ENCODE peak calls at places on chromosomes 11 and 22, in eight cellular contexts. One of them, this sample, is unnamed.

GRCh38 chr22:29030618-29031235 is 30.9 kb downstream of the C22orf31 start:
- DNase-seq in stomach: peak
- DNase-seq in K562: peak
- DNase-seq in GM12892: no peak
- DNase-seq in transverse colon: peak
- DNase-seq in HCT116: peak
- DNase-seq in breast epithelium: peak
- DNase-seq in spleen: peak
- DNase-seq in this sample: no peak

GRCh38 chr11:119533931-119534694 is 111.1 kb upstream of the THY1 start:
- DNase-seq in stomach: peak
- DNase-seq in K562: peak
- DNase-seq in GM12892: peak
- DNase-seq in transverse colon: peak
- DNase-seq in HCT116: peak
- DNase-seq in breast epithelium: peak
- DNase-seq in spleen: peak
- DNase-seq in this sample: peak

GRCh38 chr11:94131363-94132115 is 2.9 kb downstream of the PANX1 start:
- DNase-seq in stomach: no peak
- DNase-seq in K562: peak
- DNase-seq in GM12892: no peak
- DNase-seq in transverse colon: no peak
- DNase-seq in HCT116: no peak
- DNase-seq in breast epithelium: no peak
- DNase-seq in spleen: no peak
- DNase-seq in this sample: no peak

GRCh38 chr22:19878461-19879247 is 24.0 kb upstream of the GNB1L start:
- DNase-seq in stomach: no peak
- DNase-seq in K562: no peak
- DNase-seq in GM12892: no peak
- DNase-seq in transverse colon: no peak
- DNase-seq in HCT116: no peak
- DNase-seq in breast epithelium: no peak
- DNase-seq in spleen: peak
- DNase-seq in this sample: peak

GRCh38 chr11:62267050-62267449 is 2.9 kb upstream of the SCGB2A2 start:
- DNase-seq in stomach: no peak
- DNase-seq in K562: no peak
- DNase-seq in GM12892: no peak
- DNase-seq in transverse colon: no peak
- DNase-seq in HCT116: no peak
- DNase-seq in breast epithelium: no peak
- DNase-seq in spleen: no peak
- DNase-seq in this sample: no peak

GRCh38 chr11:123438191-123438627 is 8.1 kb downstream of the GRAMD1B start:
- DNase-seq in stomach: no peak
- DNase-seq in K562: no peak
- DNase-seq in GM12892: no peak
- DNase-seq in transverse colon: no peak
- DNase-seq in HCT116: no peak
- DNase-seq in breast epithelium: no peak
- DNase-seq in spleen: no peak
- DNase-seq in this sample: no peak

GRCh38 chr11:96015911-96016565 is 92.1 kb upstream of the MTMR2 start:
- DNase-seq in stomach: no peak
- DNase-seq in K562: no peak
- DNase-seq in GM12892: no peak
- DNase-seq in transverse colon: no peak
- DNase-seq in HCT116: no peak
- DNase-seq in breast epithelium: no peak
- DNase-seq in spleen: no peak
- DNase-seq in this sample: no peak

GRCh38 chr11:126628790-126629621 is 273.5 kb downstream of the ST3GAL4 start:
- DNase-seq in stomach: no peak
- DNase-seq in K562: no peak
- DNase-seq in GM12892: no peak
- DNase-seq in transverse colon: no peak
- DNase-seq in HCT116: no peak
- DNase-seq in breast epithelium: no peak
- DNase-seq in spleen: no peak
- DNase-seq in this sample: no peak

GRCh38 chr11:32497951-32498350 is 62.6 kb upstream of the WT1 start:
- DNase-seq in stomach: peak
- DNase-seq in K562: no peak
- DNase-seq in GM12892: no peak
- DNase-seq in transverse colon: no peak
- DNase-seq in HCT116: no peak
- DNase-seq in breast epithelium: no peak
- DNase-seq in spleen: no peak
- DNase-seq in this sample: no peak

GRCh38 chr11:8717876-8718753 is 35.5 kb downstream of the RPL27A start:
- DNase-seq in stomach: peak
- DNase-seq in K562: no peak
- DNase-seq in GM12892: no peak
- DNase-seq in transverse colon: peak
- DNase-seq in HCT116: no peak
- DNase-seq in breast epithelium: peak
- DNase-seq in spleen: no peak
- DNase-seq in this sample: peak

GRCh38 chr22:50015451-50016307 is 3.1 kb upstream of the IL17REL start:
- DNase-seq in stomach: no peak
- DNase-seq in K562: no peak
- DNase-seq in GM12892: peak
- DNase-seq in transverse colon: peak
- DNase-seq in HCT116: no peak
- DNase-seq in breast epithelium: no peak
- DNase-seq in spleen: peak
- DNase-seq in this sample: peak

GRCh38 chr22:20424937-20425587 is 12.6 kb downstream of the SCARF2 start:
- DNase-seq in stomach: no peak
- DNase-seq in K562: no peak
- DNase-seq in GM12892: no peak
- DNase-seq in transverse colon: no peak
- DNase-seq in HCT116: no peak
- DNase-seq in breast epithelium: no peak
- DNase-seq in spleen: peak
- DNase-seq in this sample: no peak

GRCh38 chr11:73376168-73376802 is at the start of gene RELT:
- DNase-seq in stomach: peak
- DNase-seq in K562: peak
- DNase-seq in GM12892: peak
- DNase-seq in transverse colon: peak
- DNase-seq in HCT116: peak
- DNase-seq in breast epithelium: peak
- DNase-seq in spleen: peak
- DNase-seq in this sample: peak
- TF ChIP-seq POLR2A in stomach: no peak
- TF ChIP-seq POLR2A in K562: peak
- TF ChIP-seq POLR2A in GM12892: peak
- TF ChIP-seq POLR2A in transverse colon: peak
- TF ChIP-seq POLR2A in HCT116: peak
- TF ChIP-seq POLR2A in breast epithelium: no peak
- TF ChIP-seq POLR2A in spleen: peak
- TF ChIP-seq POLR2A in this sample: peak

GRCh38 chr11:13923716-13924650 is 38.5 kb upstream of the SPON1 start:
- DNase-seq in stomach: no peak
- DNase-seq in K562: no peak
- DNase-seq in GM12892: no peak
- DNase-seq in transverse colon: no peak
- DNase-seq in HCT116: peak
- DNase-seq in breast epithelium: no peak
- DNase-seq in spleen: no peak
- DNase-seq in this sample: no peak
- TF ChIP-seq POLR2AphosphoS5 in stomach: no peak
- TF ChIP-seq POLR2AphosphoS5 in K562: no peak
- TF ChIP-seq POLR2AphosphoS5 in GM12892: no peak
- TF ChIP-seq POLR2AphosphoS5 in transverse colon: no peak
- TF ChIP-seq POLR2AphosphoS5 in HCT116: peak
- TF ChIP-seq POLR2AphosphoS5 in breast epithelium: no peak
- TF ChIP-seq POLR2AphosphoS5 in spleen: no peak
- TF ChIP-seq POLR2AphosphoS5 in this sample: no peak

GRCh38 chr22:31579835-31580242 is 82.2 kb downstream of the PISD start:
- DNase-seq in stomach: no peak
- DNase-seq in K562: no peak
- DNase-seq in GM12892: no peak
- DNase-seq in transverse colon: no peak
- DNase-seq in HCT116: no peak
- DNase-seq in breast epithelium: no peak
- DNase-seq in spleen: no peak
- DNase-seq in this sample: no peak
- TF ChIP-seq POLR2A in stomach: no peak
- TF ChIP-seq POLR2A in K562: no peak
- TF ChIP-seq POLR2A in GM12892: no peak
- TF ChIP-seq POLR2A in transverse colon: no peak
- TF ChIP-seq POLR2A in HCT116: no peak
- TF ChIP-seq POLR2A in breast epithelium: no peak
- TF ChIP-seq POLR2A in spleen: no peak
- TF ChIP-seq POLR2A in this sample: no peak

GRCh38 chr22:48654492-48654891 is 1173.2 kb downstream of the BRD1 start:
- DNase-seq in stomach: no peak
- DNase-seq in K562: no peak
- DNase-seq in GM12892: no peak
- DNase-seq in transverse colon: no peak
- DNase-seq in HCT116: no peak
- DNase-seq in breast epithelium: no peak
- DNase-seq in spleen: no peak
- DNase-seq in this sample: no peak
- TF ChIP-seq POLR2AphosphoS5 in stomach: no peak
- TF ChIP-seq POLR2AphosphoS5 in K562: no peak
- TF ChIP-seq POLR2AphosphoS5 in GM12892: no peak
- TF ChIP-seq POLR2AphosphoS5 in transverse colon: no peak
- TF ChIP-seq POLR2AphosphoS5 in HCT116: no peak
- TF ChIP-seq POLR2AphosphoS5 in breast epithelium: no peak
- TF ChIP-seq POLR2AphosphoS5 in spleen: no peak
- TF ChIP-seq POLR2AphosphoS5 in this sample: no peak

GRCh38 chr11:117017456-117017855 is 80.8 kb downstream of the SIK3 start:
- DNase-seq in stomach: no peak
- DNase-seq in K562: no peak
- DNase-seq in GM12892: no peak
- DNase-seq in transverse colon: no peak
- DNase-seq in HCT116: no peak
- DNase-seq in breast epithelium: no peak
- DNase-seq in spleen: no peak
- DNase-seq in this sample: no peak

GRCh38 chr11:117020873-117021564 is 77.2 kb downstream of the SIK3 start:
- DNase-seq in stomach: no peak
- DNase-seq in K562: peak
- DNase-seq in GM12892: no peak
- DNase-seq in transverse colon: no peak
- DNase-seq in HCT116: no peak
- DNase-seq in breast epithelium: no peak
- DNase-seq in spleen: no peak
- DNase-seq in this sample: no peak

GRCh38 chr11:117020287-117020686 is 77.9 kb downstream of the SIK3 start:
- DNase-seq in stomach: no peak
- DNase-seq in K562: peak
- DNase-seq in GM12892: no peak
- DNase-seq in transverse colon: peak
- DNase-seq in HCT116: no peak
- DNase-seq in breast epithelium: no peak
- DNase-seq in spleen: no peak
- DNase-seq in this sample: no peak

GRCh38 chr11:117022526-117022925 is 75.7 kb downstream of the SIK3 start:
- DNase-seq in stomach: no peak
- DNase-seq in K562: no peak
- DNase-seq in GM12892: no peak
- DNase-seq in transverse colon: no peak
- DNase-seq in HCT116: no peak
- DNase-seq in breast epithelium: no peak
- DNase-seq in spleen: no peak
- DNase-seq in this sample: no peak

DNA sequence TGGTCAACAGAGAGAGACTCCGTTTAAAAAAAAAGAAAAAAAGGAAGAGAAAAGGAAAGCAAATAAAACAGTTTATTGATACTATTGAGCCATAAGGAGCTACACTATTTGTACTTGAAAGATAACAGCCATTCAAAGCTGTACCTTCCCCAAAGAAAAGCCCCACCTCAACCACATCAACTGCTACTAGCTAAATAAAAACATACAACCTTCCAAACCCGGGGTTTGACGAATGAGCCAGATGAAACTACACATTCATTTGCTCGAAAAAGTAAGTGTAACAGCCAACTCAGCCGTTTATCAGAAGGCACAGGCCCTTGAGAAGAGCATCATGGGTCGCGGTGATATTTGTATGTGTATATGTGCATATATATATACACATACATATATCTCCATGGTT is 78.4 kb downstream of the SIK3 start:
- DNase-seq in stomach: no peak
- DNase-seq in K562: peak
- DNase-seq in GM12892: no peak
- DNase-seq in transverse colon: no peak
- DNase-seq in HCT116: no peak
- DNase-seq in breast epithelium: no peak
- DNase-seq in spleen: no peak
- DNase-seq in this sample: no peak
- TF ChIP-seq POLR2A in stomach: no peak
- TF ChIP-seq POLR2A in K562: no peak
- TF ChIP-seq POLR2A in GM12892: no peak
- TF ChIP-seq POLR2A in transverse colon: no peak
- TF ChIP-seq POLR2A in HCT116: no peak
- TF ChIP-seq POLR2A in breast epithelium: no peak
- TF ChIP-seq POLR2A in spleen: no peak
- TF ChIP-seq POLR2A in this sample: no peak

GRCh38 chr11:67391304-67392181 is at the start of gene RAD9A:
- DNase-seq in stomach: peak
- DNase-seq in K562: peak
- DNase-seq in GM12892: peak
- DNase-seq in transverse colon: peak
- DNase-seq in HCT116: peak
- DNase-seq in breast epithelium: peak
- DNase-seq in spleen: peak
- DNase-seq in this sample: peak
- TF ChIP-seq POLR2AphosphoS5 in stomach: peak
- TF ChIP-seq POLR2AphosphoS5 in K562: no peak
- TF ChIP-seq POLR2AphosphoS5 in GM12892: peak
- TF ChIP-seq POLR2AphosphoS5 in transverse colon: peak
- TF ChIP-seq POLR2AphosphoS5 in HCT116: peak
- TF ChIP-seq POLR2AphosphoS5 in breast epithelium: peak
- TF ChIP-seq POLR2AphosphoS5 in spleen: peak
- TF ChIP-seq POLR2AphosphoS5 in this sample: peak

GRCh38 chr22:21626735-21627469 is 2.9 kb downstream of the YDJC start:
- DNase-seq in stomach: no peak
- DNase-seq in K562: peak
- DNase-seq in GM12892: no peak
- DNase-seq in transverse colon: no peak
- DNase-seq in HCT116: no peak
- DNase-seq in breast epithelium: no peak
- DNase-seq in spleen: no peak
- DNase-seq in this sample: no peak
- TF ChIP-seq POLR2A in stomach: no peak
- TF ChIP-seq POLR2A in K562: no peak
- TF ChIP-seq POLR2A in GM12892: peak
- TF ChIP-seq POLR2A in transverse colon: no peak
- TF ChIP-seq POLR2A in HCT116: peak
- TF ChIP-seq POLR2A in breast epithelium: no peak
- TF ChIP-seq POLR2A in spleen: no peak
- TF ChIP-seq POLR2A in this sample: peak